ENCODE peak calls at places on chromosomes 1 and 21, in ten cellular contexts. H is H9; F is A673; P is CD8-positive, alpha-beta T cell; Z is vagina; T is A549; S is left ventricle myocardium inferior; M is K562; Q is kidney; G is Karpas-422. B is an unnamed sample. For H3K9me3, the result is how much of the 10 kb centered on the place peaks cover.

GRCh38 chr1:115654663-115655306 is 13.0 kb downstream of the VANGL1 start:
- DNase-seq in H (peak), F (no peak), P (no peak), Z (no peak), T (no peak), S (peak), M (no peak), Q (no peak), G (no peak), B (no peak)

GRCh38 chr1:16324456-16324890 is 27.8 kb downstream of the FBXO42 start:
- DNase-seq in H (no peak), F (peak), P (no peak), Z (no peak), T (no peak), S (no peak), M (no peak), Q (no peak), G (no peak), B (no peak)

GRCh38 chr1:38047603-38048146 is 1.1 kb upstream of the POU3F1 start:
- DNase-seq in H (peak), F (no peak), P (no peak), Z (no peak), T (no peak), S (no peak), M (no peak), Q (no peak), G (no peak), B (no peak)

GRCh38 chr21:36347278-36347961 is 27.4 kb downstream of the MORC3 start:
- DNase-seq in H (no peak), F (no peak), P (no peak), Z (no peak), T (no peak), S (no peak), M (no peak), Q (no peak), G (no peak), B (no peak)

GRCh38 chr1:109498161-109498801 is 4.4 kb downstream of the CYB561D1 start:
- DNase-seq in H (peak), F (no peak), P (peak), Z (no peak), T (peak), S (no peak), M (peak), Q (no peak), G (peak), B (no peak)

GRCh38 chr21:45158491-45159423 is 84.4 kb downstream of the ADARB1 start:
- DNase-seq in H (no peak), F (no peak), P (no peak), Z (no peak), T (no peak), S (no peak), M (no peak), Q (no peak), G (peak), B (no peak)

GRCh38 chr1:151315565-151316235 is 11.5 kb downstream of the PI4KB start:
- DNase-seq in H (no peak), F (no peak), P (no peak), Z (no peak), T (no peak), S (no peak), M (no peak), Q (no peak), G (no peak), B (no peak)

GRCh38 chr21:37594472-37594951 is 227.9 kb downstream of the DYRK1A start:
- DNase-seq in H (no peak), F (no peak), P (no peak), Z (no peak), T (no peak), S (no peak), M (no peak), Q (no peak), G (no peak), B (no peak)

GRCh38 chr1:23984417-23985186 is 4.5 kb upstream of the SRSF10 start:
- DNase-seq in H (no peak), F (peak), P (no peak), Z (no peak), T (peak), S (no peak), M (no peak), Q (no peak), G (no peak), B (no peak)

GRCh38 chr1:227886503-227886961 is 61.2 kb downstream of the WNT9A start:
- DNase-seq in H (peak), F (no peak), P (peak), Z (no peak), T (no peak), S (no peak), M (no peak), Q (peak), G (no peak), B (no peak)

GRCh38 chr21:36990508-36991205 is 15.8 kb upstream of the RIPPLY3 start:
- DNase-seq in H (peak), F (no peak), P (no peak), Z (no peak), T (no peak), S (no peak), M (no peak), Q (no peak), G (no peak), B (no peak)

GRCh38 chr1:50257029-50257428 is 148.3 kb downstream of the ELAVL4 start:
- DNase-seq in H (no peak), F (no peak), P (no peak), Z (no peak), T (no peak), S (no peak), M (no peak), Q (no peak), G (no peak), B (no peak)

GRCh38 chr1:176735201-176735600 is 272.2 kb downstream of the PAPPA2 start:
- DNase-seq in H (no peak), F (no peak), P (no peak), Z (no peak), T (no peak), S (no peak), M (no peak), Q (no peak), G (no peak), B (no peak)

GRCh38 chr1:150067184-150068182 is at the start of gene VPS45:
- DNase-seq in H (peak), F (peak), P (peak), Z (peak), T (peak), S (peak), M (peak), Q (peak), G (peak), B (peak)

GRCh38 chr1:30356839-30357238 is 366.5 kb downstream of the MATN1 start:
- DNase-seq in H (no peak), F (no peak), P (no peak), Z (peak), T (no peak), S (no peak), M (no peak), Q (no peak), G (no peak), B (no peak)

GRCh38 chr1:113507552-113508214 is 117.4 kb downstream of the MAGI3 start:
- DNase-seq in H (no peak), F (no peak), P (no peak), Z (no peak), T (no peak), S (no peak), M (no peak), Q (no peak), G (no peak), B (no peak)

GRCh38 chr1:41226816-41227215 is 15.3 kb downstream of the SCMH1 start:
- DNase-seq in H (no peak), F (no peak), P (no peak), Z (no peak), T (no peak), S (no peak), M (no peak), Q (no peak), G (no peak), B (no peak)

DNA sequence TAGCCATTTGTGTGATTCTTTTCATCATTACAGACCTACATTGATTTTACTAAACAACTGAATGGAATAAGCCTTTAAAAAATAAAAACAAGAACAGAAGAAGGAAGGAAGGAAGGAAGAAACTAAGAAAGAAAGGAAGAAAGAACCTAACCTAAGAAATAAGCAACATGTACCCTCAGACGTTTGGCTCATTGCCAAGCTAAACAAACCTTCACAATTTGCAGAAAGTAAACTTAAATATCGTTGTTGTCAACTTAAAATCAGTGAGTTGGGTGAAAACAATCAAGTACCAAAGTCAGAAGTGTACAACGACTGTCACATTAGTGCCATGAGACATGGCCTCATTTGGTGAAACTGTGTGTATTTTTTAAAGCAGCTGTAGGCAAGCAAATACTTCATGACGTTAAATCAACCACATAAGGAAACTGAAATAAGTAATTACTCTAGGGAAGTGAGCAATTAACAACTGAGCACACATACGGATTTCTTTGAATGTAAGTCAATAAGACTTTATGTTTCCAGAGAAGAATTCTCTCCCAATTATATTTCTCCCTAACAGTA is 313.1 kb upstream of the TMPRSS15 start:
- DNase-seq in H (no peak), F (peak), P (no peak), Z (no peak), T (no peak), S (no peak), M (no peak), Q (no peak), G (no peak), B (no peak)
- H3K9me3 ChIP-seq in H (under half), F (under half), P (under half), Z (under half), T (under half), S (under half), M (under half), Q (under half), G (under half), B (under half)

DNA sequence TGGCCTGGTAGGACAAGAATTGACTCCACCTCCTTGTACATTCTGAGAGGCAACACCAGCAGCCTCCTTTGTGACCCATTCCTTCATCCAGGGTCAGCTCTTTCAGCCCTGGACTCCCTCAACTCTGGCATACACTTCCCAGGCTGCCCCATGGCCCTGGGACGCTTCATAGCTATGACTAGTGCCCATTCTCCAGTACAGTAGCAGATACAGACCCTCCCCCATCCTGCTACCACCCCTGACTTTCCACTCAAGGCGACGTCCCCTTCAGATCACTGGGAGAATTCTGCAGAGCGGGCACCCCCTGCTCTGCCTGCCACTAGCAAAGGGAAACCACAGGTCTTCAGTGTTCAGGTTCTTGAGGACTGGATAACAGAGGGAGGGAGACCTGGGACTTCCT is 99.7 kb upstream of the HMGB4 start:
- DNase-seq in H (no peak), F (no peak), P (no peak), Z (no peak), T (no peak), S (no peak), M (no peak), Q (no peak), G (no peak), B (no peak)
- H3K9me3 ChIP-seq in H (under half), F (under half), P (under half), Z (under half), T (under half), S (under half), M (under half), Q (under half), G (under half), B (under half)

GRCh38 chr1:143619851-143620250 is 351.9 kb downstream of the FAM72C start:
- DNase-seq in H (no peak), F (no peak), P (no peak), Z (no peak), T (no peak), S (no peak), M (no peak), Q (no peak), G (no peak), B (no peak)
- H3K9me3 ChIP-seq in H (under half), F (under half), P (under half), Z (under half), T (under half), S (under half), M (under half), Q (under half), G (under half), B (under half)

DNA sequence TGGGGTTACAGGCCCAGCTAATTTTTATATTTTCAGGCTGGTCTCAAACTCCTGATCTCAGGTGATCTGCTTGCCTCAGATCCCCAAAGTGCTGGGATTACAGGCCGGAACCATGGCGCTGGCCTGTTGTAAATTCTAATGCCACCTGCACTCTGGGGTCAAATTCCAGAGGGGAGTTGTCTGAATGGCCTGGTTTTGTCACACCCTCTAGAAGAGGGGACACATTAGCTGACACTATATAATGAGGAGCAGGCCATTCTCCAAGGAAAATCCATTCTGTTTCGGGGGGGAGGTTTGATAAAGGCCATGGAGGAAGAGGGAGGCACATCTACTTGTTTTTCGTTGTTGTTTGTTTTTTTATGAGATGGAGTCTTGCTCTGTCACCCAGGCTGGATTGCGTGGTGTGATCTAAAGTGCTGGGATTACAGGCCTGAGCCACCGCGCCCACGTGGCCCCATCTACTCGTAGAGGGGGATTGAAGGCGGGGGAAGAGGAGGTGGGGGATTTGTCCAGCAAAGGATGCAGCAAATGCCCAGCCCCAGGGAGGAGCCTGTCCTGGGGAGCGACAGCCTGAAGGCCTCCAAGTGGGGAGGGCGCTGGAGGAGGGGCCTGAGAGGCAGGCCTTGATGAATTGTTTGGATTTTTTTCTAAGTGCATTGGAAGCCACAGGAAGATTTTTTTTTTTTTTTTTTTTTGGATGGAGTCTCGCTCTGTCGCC is 78.4 kb upstream of the SLC45A1 start:
- DNase-seq in H (peak), F (no peak), P (no peak), Z (no peak), T (peak), S (no peak), M (no peak), Q (peak), G (no peak), B (no peak)
- H3K9me3 ChIP-seq in H (under half), F (under half), P (under half), Z (under half), T (under half), S (under half), M (under half), Q (under half), G (under half), B (under half)

GRCh38 chr1:18410407-18410806 is 70.3 kb upstream of the KLHDC7A start:
- DNase-seq in H (peak), F (no peak), P (no peak), Z (no peak), T (no peak), S (no peak), M (no peak), Q (no peak), G (no peak), B (no peak)
- H3K9me3 ChIP-seq in H (under half), F (under half), P (under half), Z (under half), T (under half), S (under half), M (under half), Q (under half), G (under half), B (under half)

GRCh38 chr1:5617179-5618015 is 374.8 kb downstream of the NPHP4 start:
- DNase-seq in H (no peak), F (no peak), P (no peak), Z (peak), T (no peak), S (no peak), M (no peak), Q (no peak), G (no peak), B (no peak)

GRCh38 chr1:5620997-5621396 is 371.2 kb downstream of the NPHP4 start:
- DNase-seq in H (peak), F (peak), P (no peak), Z (peak), T (peak), S (no peak), M (peak), Q (no peak), G (no peak), B (no peak)

GRCh38 chr1:5621692-5622091 is 370.5 kb downstream of the NPHP4 start:
- DNase-seq in H (no peak), F (no peak), P (no peak), Z (peak), T (no peak), S (no peak), M (no peak), Q (no peak), G (no peak), B (no peak)

GRCh38 chr1:5620418-5620817 is 371.8 kb downstream of the NPHP4 start:
- DNase-seq in H (no peak), F (no peak), P (no peak), Z (peak), T (no peak), S (no peak), M (no peak), Q (no peak), G (no peak), B (no peak)

GRCh38 chr1:5619469-5619868 is 372.8 kb downstream of the NPHP4 start:
- DNase-seq in H (no peak), F (no peak), P (no peak), Z (peak), T (no peak), S (no peak), M (no peak), Q (no peak), G (no peak), B (no peak)
- H3K9me3 ChIP-seq in H (under half), F (under half), P (under half), Z (under half), T (under half), S (under half), M (under half), Q (under half), G (under half), B (under half)

GRCh38 chr1:152621993-152622392 is 910 bp downstream of the LCE3A start:
- DNase-seq in H (no peak), F (no peak), P (no peak), Z (no peak), T (no peak), S (no peak), M (no peak), Q (no peak), G (no peak), B (no peak)
- H3K9me3 ChIP-seq in H (half or more), F (under half), P (under half), Z (under half), T (under half), S (under half), M (under half), Q (under half), G (under half), B (under half)